ENCODE peak calls at places on chromosomes 16 and 17, in seven cellular contexts. E is tibial artery, R is mammary epithelial cell, T is A549, W is omental fat pad, M is right lobe of liver, N is H1. A is an unnamed sample.

GRCh38 chr17:9162275-9162985 is 141.1 kb downstream of the NTN1 start:
- DNase-seq in E (peak; percentile 84), R (no peak), T (peak; percentile 44), W (no peak), M (no peak), N (peak; percentile 51), A (peak; percentile 43)

GRCh38 chr17:17313350-17313991 is 10.3 kb downstream of the NT5M start:
- DNase-seq in E (no peak), R (peak; percentile 45), T (peak; percentile 71), W (no peak), M (peak; percentile 61), N (peak; percentile 58), A (peak; percentile 43)

GRCh38 chr16:17303101-17303500 is 167.7 kb downstream of the XYLT1 start:
- DNase-seq in E (no peak), R (no peak), T (no peak), W (no peak), M (no peak), N (no peak), A (no peak)

GRCh38 chr16:10080031-10080772 is 102.0 kb downstream of the GRIN2A start:
- DNase-seq in E (peak; percentile 60), R (peak; percentile 93), T (no peak), W (no peak), M (no peak), N (no peak), A (no peak)

GRCh38 chr16:85335584-85336492 is 223.6 kb upstream of the CIBAR2 start:
- DNase-seq in E (no peak), R (no peak), T (peak; percentile 35), W (no peak), M (no peak), N (no peak), A (no peak)

GRCh38 chr16:68162413-68162812 is 73.5 kb downstream of the ESRP2 start:
- DNase-seq in E (no peak), R (no peak), T (no peak), W (no peak), M (no peak), N (no peak), A (no peak)

GRCh38 chr17:43042025-43042424 is 17.0 kb downstream of the RND2 start:
- DNase-seq in E (no peak), R (no peak), T (no peak), W (no peak), M (no peak), N (no peak), A (no peak)

GRCh38 chr16:11546522-11547485 is 39.9 kb downstream of the LITAF start:
- DNase-seq in E (no peak), R (peak; percentile 29), T (peak; percentile 36), W (no peak), M (no peak), N (no peak), A (no peak)

GRCh38 chr17:69912819-69913218 is 162.2 kb upstream of the KCNJ16 start:
- DNase-seq in E (no peak), R (no peak), T (no peak), W (no peak), M (no peak), N (no peak), A (no peak)

GRCh38 chr17:8466466-8466865 is 30.8 kb downstream of the NDEL1 start:
- DNase-seq in E (no peak), R (no peak), T (no peak), W (no peak), M (no peak), N (no peak), A (peak; percentile 44)

GRCh38 chr17:78875738-78876597 is 27.0 kb downstream of the CEP295NL start:
- DNase-seq in E (no peak), R (no peak), T (no peak), W (no peak), M (no peak), N (no peak), A (no peak)

GRCh38 chr16:5512037-5512436 is 414.4 kb upstream of the EEF2KMT start:
- DNase-seq in E (no peak), R (no peak), T (no peak), W (no peak), M (no peak), N (no peak), A (no peak)

GRCh38 chr17:7080445-7081041 is 492 bp upstream of the CLEC10A start:
- DNase-seq in E (peak; percentile 78), R (no peak), T (no peak), W (no peak), M (no peak), N (no peak), A (no peak)

GRCh38 chr17:13587487-13588338 is 14.0 kb downstream of the HS3ST3A1 start:
- DNase-seq in E (no peak), R (no peak), T (no peak), W (no peak), M (no peak), N (no peak), A (no peak)

GRCh38 chr16:57519796-57520360 is 16.5 kb downstream of the CCDC102A start:
- DNase-seq in E (peak; percentile 67), R (peak; percentile 20), T (peak; percentile 68), W (peak; percentile 65), M (peak; percentile 83), N (no peak), A (peak; percentile 92)

GRCh38 chr16:22898874-22899348 is 84.9 kb downstream of the HS3ST2 start:
- DNase-seq in E (peak; percentile 72), R (peak; percentile 67), T (peak; percentile 73), W (peak; percentile 83), M (peak; percentile 78), N (peak; percentile 68), A (peak; percentile 76)

GRCh38 chr17:34758316-34758715 is 178.9 kb downstream of the TMEM132E start:
- DNase-seq in E (no peak), R (no peak), T (no peak), W (no peak), M (peak; percentile 34), N (no peak), A (no peak)

GRCh38 chr17:77507116-77507885 is 366.5 kb downstream of the SEC14L1 start:
- DNase-seq in E (no peak), R (no peak), T (no peak), W (no peak), M (no peak), N (no peak), A (peak; percentile 38)
- TF ChIP-seq CTCF in E (no peak), R (no peak), T (no peak), W (no peak), M (no peak), N (peak; percentile 38), A (no peak)

DNA sequence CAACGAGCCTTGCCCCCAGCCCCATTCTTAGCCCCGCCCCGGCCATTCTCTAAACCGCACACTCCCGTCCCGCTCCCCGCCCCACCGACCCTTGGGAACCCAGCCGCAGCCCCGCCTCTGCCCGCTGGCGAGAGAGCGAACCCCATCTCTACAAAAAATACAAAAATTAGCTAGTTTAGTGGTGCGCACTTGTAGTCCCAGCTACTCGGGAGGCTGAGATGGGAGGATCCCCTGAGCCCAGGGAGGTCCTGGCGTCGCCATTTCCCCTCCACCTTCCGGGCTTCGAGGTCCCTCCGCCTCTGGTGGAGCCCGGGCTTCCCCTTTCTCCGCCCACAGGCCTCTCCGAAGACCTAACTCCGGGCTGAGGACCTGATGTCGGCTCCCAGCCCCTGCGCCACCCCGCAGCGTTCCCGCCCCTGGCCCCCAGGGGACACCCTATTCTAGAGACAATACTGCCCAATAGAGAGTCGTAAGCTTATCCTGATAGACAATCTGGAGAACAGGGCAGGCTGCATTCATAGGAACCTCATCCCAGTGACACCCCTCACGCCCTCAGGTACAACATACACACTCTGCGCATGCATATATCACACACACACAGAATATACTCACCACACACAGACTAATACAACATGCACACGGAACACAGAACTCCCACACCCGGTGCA is 483 bp upstream of the PROCA1 start:
- DNase-seq in E (peak; percentile 38), R (no peak), T (no peak), W (no peak), M (no peak), N (no peak), A (peak; percentile 85)
- TF ChIP-seq CTCF in E (no peak), R (no peak), T (no peak), W (no peak), M (no peak), N (no peak), A (no peak)

GRCh38 chr17:54900457-54901229 is at the start of gene TOM1L1:
- DNase-seq in E (peak; percentile 47), R (peak; percentile 78), T (peak; percentile 85), W (no peak), M (peak; percentile 95), N (peak; percentile 56), A (peak; percentile 80)
- TF ChIP-seq CTCF in E (no peak), R (no peak), T (no peak), W (no peak), M (peak; percentile 42), N (peak; percentile 10), A (no peak)

GRCh38 chr17:38606646-38607611 is 1.2 kb upstream of the SRCIN1 start:
- DNase-seq in E (no peak), R (no peak), T (no peak), W (no peak), M (peak; percentile 95), N (no peak), A (no peak)

GRCh38 chr17:38611070-38611786 is 5.5 kb upstream of the SRCIN1 start:
- DNase-seq in E (no peak), R (no peak), T (no peak), W (no peak), M (no peak), N (no peak), A (no peak)

GRCh38 chr17:38611872-38612376 is 6.2 kb upstream of the SRCIN1 start:
- DNase-seq in E (no peak), R (no peak), T (no peak), W (no peak), M (no peak), N (no peak), A (no peak)

GRCh38 chr17:38608648-38609047 is 2.9 kb upstream of the SRCIN1 start:
- DNase-seq in E (no peak), R (peak; percentile 43), T (no peak), W (no peak), M (peak; percentile 64), N (no peak), A (no peak)

DNA sequence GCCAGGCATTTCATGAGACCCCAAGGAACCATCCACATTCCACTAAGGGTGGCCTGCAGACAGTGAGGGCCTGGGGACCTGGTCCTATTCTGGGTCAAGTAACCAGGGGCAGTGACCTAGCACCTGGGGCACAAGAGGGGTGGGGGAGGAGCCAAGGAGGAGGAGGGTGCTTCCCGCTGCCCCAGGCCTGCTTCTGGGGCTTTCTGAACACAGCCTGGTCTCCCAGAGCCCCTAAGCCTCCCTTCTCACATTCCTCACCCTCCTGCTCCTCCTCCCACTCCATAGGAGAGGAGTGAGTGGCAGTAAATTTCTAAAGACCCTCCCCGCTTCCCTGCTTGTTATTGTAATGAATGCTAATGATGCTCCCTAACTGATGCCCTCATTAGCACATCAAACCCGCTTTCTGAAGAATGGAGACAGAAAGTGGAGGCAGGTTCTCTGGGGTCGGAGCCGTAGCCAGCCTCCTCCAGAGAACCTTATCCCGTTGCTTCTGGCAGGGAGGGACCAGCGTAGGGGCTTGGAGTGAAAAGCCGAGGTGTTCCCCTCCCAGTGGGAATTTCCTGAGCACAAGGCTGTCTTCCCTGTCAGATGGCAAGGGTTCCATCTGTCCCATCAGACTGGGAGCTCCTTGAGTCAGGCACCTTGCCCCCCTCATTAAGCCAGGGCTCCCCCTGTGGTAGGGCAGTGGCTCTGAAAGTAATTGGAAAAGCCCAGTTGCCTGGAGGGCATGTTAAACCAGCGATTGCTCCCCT is 3.7 kb upstream of the SRCIN1 start:
- DNase-seq in E (no peak), R (no peak), T (no peak), W (no peak), M (no peak), N (peak; percentile 90), A (no peak)
- TF ChIP-seq CTCF in E (no peak), R (no peak), T (no peak), W (no peak), M (no peak), N (peak; percentile 53), A (no peak)

GRCh38 chr16:80317132-80318098 is 223.4 kb upstream of the DYNLRB2 start:
- DNase-seq in E (no peak), R (no peak), T (peak; percentile 17), W (no peak), M (no peak), N (no peak), A (peak; percentile 48)
- TF ChIP-seq CTCF in E (no peak), R (peak; percentile 31), T (no peak), W (no peak), M (no peak), N (peak; percentile 50), A (peak; percentile 32)